ENCODE peak calls at places on chromosomes 4 and X, in five cellular contexts. One of them, this sample, is unnamed. For H3K27me3, the result is how much of the 10 kb centered on the place peaks cover.

GRCh38 chr4:88690355-88690754 is 7.3 kb downstream of the NAP1L5 start:
- DNase-seq in stomach: no peak
- DNase-seq in tibial nerve: no peak
- DNase-seq in suprapubic skin: no peak
- DNase-seq in K562: peak
- DNase-seq in this sample: no peak

GRCh38 chr4:32396504-32396903 is 1676.3 kb downstream of the PCDH7 start:
- DNase-seq in stomach: no peak
- DNase-seq in K562: no peak
- DNase-seq in suprapubic skin: no peak
- DNase-seq in tibial nerve: no peak
- DNase-seq in this sample: no peak

GRCh38 chr4:41692717-41693345 is 55.7 kb downstream of the PHOX2B start:
- DNase-seq in suprapubic skin: no peak
- DNase-seq in tibial nerve: no peak
- DNase-seq in K562: peak
- DNase-seq in stomach: peak
- DNase-seq in this sample: peak

GRCh38 chrX:153669174-153669890 is 4.3 kb downstream of the PNCK start:
- DNase-seq in K562: peak
- DNase-seq in tibial nerve: no peak
- DNase-seq in suprapubic skin: no peak
- DNase-seq in stomach: no peak
- DNase-seq in this sample: no peak

GRCh38 chr4:39732728-39733127 is 34.8 kb downstream of the UBE2K start:
- DNase-seq in tibial nerve: no peak
- DNase-seq in stomach: no peak
- DNase-seq in suprapubic skin: no peak
- DNase-seq in K562: no peak
- DNase-seq in this sample: no peak

GRCh38 chr4:139849219-139849618 is 183.6 kb downstream of the MGST2 start:
- DNase-seq in tibial nerve: no peak
- DNase-seq in stomach: no peak
- DNase-seq in suprapubic skin: no peak
- DNase-seq in K562: no peak
- DNase-seq in this sample: no peak

GRCh38 chrX:47311857-47312774 is 58.3 kb upstream of the ZNF157 start:
- DNase-seq in suprapubic skin: no peak
- DNase-seq in tibial nerve: peak
- DNase-seq in K562: peak
- DNase-seq in stomach: peak
- DNase-seq in this sample: peak

GRCh38 chr4:152942346-152942745 is 6.2 kb downstream of the FHDC1 start:
- DNase-seq in suprapubic skin: no peak
- DNase-seq in K562: no peak
- DNase-seq in tibial nerve: no peak
- DNase-seq in stomach: no peak
- DNase-seq in this sample: no peak

GRCh38 chr4:8218371-8219050 is 19.4 kb downstream of the SH3TC1 start:
- DNase-seq in tibial nerve: no peak
- DNase-seq in stomach: no peak
- DNase-seq in suprapubic skin: no peak
- DNase-seq in K562: no peak
- DNase-seq in this sample: no peak

GRCh38 chr4:156138781-156139280 is 185.2 kb upstream of the CTSO start:
- DNase-seq in tibial nerve: no peak
- DNase-seq in stomach: no peak
- DNase-seq in K562: no peak
- DNase-seq in suprapubic skin: no peak
- DNase-seq in this sample: no peak

GRCh38 chrX:68912113-68912980 is 83.5 kb downstream of the EFNB1 start:
- DNase-seq in tibial nerve: no peak
- DNase-seq in suprapubic skin: no peak
- DNase-seq in K562: no peak
- DNase-seq in stomach: no peak
- DNase-seq in this sample: no peak

GRCh38 chr4:2755821-2756690 is at the start of gene TNIP2:
- DNase-seq in tibial nerve: peak
- DNase-seq in K562: peak
- DNase-seq in stomach: peak
- DNase-seq in suprapubic skin: peak
- DNase-seq in this sample: peak

GRCh38 chr4:7516773-7517144 is 82.0 kb upstream of the PSAPL1 start:
- DNase-seq in tibial nerve: no peak
- DNase-seq in K562: no peak
- DNase-seq in stomach: no peak
- DNase-seq in suprapubic skin: no peak
- DNase-seq in this sample: no peak

GRCh38 chr4:8940792-8941491 is 69.3 kb upstream of the HMX1 start:
- DNase-seq in K562: peak
- DNase-seq in stomach: no peak
- DNase-seq in suprapubic skin: no peak
- DNase-seq in tibial nerve: no peak
- DNase-seq in this sample: no peak

GRCh38 chrX:154809939-154810665 is 4.8 kb upstream of the MPP1 start:
- DNase-seq in stomach: no peak
- DNase-seq in K562: no peak
- DNase-seq in suprapubic skin: no peak
- DNase-seq in tibial nerve: no peak
- DNase-seq in this sample: no peak

GRCh38 chr4:6446538-6447451 is 25.6 kb downstream of the PPP2R2C start:
- DNase-seq in suprapubic skin: no peak
- DNase-seq in stomach: peak
- DNase-seq in tibial nerve: no peak
- DNase-seq in K562: no peak
- DNase-seq in this sample: no peak

GRCh38 chrX:106921637-106922036 is 1.4 kb downstream of the CLDN2 start:
- DNase-seq in tibial nerve: no peak
- DNase-seq in K562: no peak
- DNase-seq in suprapubic skin: no peak
- DNase-seq in stomach: no peak
- DNase-seq in this sample: no peak

GRCh38 chr4:7540654-7541413 is 106.1 kb upstream of the PSAPL1 start:
- DNase-seq in stomach: no peak
- DNase-seq in suprapubic skin: no peak
- DNase-seq in tibial nerve: no peak
- DNase-seq in K562: no peak
- DNase-seq in this sample: no peak

GRCh38 chrX:16828126-16828908 is 41.8 kb downstream of the RBBP7 start:
- DNase-seq in suprapubic skin: no peak
- DNase-seq in tibial nerve: peak
- DNase-seq in K562: no peak
- DNase-seq in stomach: no peak
- DNase-seq in this sample: peak

GRCh38 chr4:113189546-113189945 is 140.1 kb downstream of the ANK2 start:
- DNase-seq in suprapubic skin: no peak
- DNase-seq in K562: no peak
- DNase-seq in tibial nerve: no peak
- DNase-seq in stomach: no peak
- DNase-seq in this sample: no peak

GRCh38 chr4:150215601-150216000 is 137.4 kb downstream of the DCLK2 start:
- DNase-seq in stomach: no peak
- DNase-seq in K562: no peak
- DNase-seq in tibial nerve: no peak
- DNase-seq in suprapubic skin: no peak
- DNase-seq in this sample: no peak

GRCh38 chr4:47145630-47146029 is 114.3 kb downstream of the GABRB1 start:
- DNase-seq in K562: no peak
- DNase-seq in stomach: no peak
- DNase-seq in tibial nerve: no peak
- DNase-seq in suprapubic skin: no peak
- DNase-seq in this sample: no peak

GRCh38 chr4:118557298-118557851 is 127.8 kb upstream of the METTL14 start:
- DNase-seq in tibial nerve: no peak
- DNase-seq in K562: no peak
- DNase-seq in stomach: no peak
- DNase-seq in suprapubic skin: no peak
- DNase-seq in this sample: no peak

GRCh38 chr4:94595013-94595412 is 143.3 kb downstream of the PDLIM5 start:
- DNase-seq in tibial nerve: no peak
- DNase-seq in K562: no peak
- DNase-seq in suprapubic skin: no peak
- DNase-seq in stomach: no peak
- DNase-seq in this sample: no peak

GRCh38 chr4:154186888-154187287 is 304.7 kb downstream of the DCHS2 start:
- DNase-seq in K562: no peak
- DNase-seq in suprapubic skin: no peak
- DNase-seq in stomach: no peak
- DNase-seq in tibial nerve: no peak
- DNase-seq in this sample: no peak

GRCh38 chr4:118842055-118842454 is 6.1 kb upstream of the SEC24D start:
- DNase-seq in K562: no peak
- DNase-seq in suprapubic skin: no peak
- DNase-seq in tibial nerve: no peak
- DNase-seq in stomach: no peak
- DNase-seq in this sample: no peak

GRCh38 chrX:70168238-70169188 is 8.8 kb upstream of the DGAT2L6 start:
- DNase-seq in suprapubic skin: no peak
- DNase-seq in K562: peak
- DNase-seq in tibial nerve: no peak
- DNase-seq in stomach: no peak
- DNase-seq in this sample: no peak
- H3K27me3 ChIP-seq in suprapubic skin: under half
- H3K27me3 ChIP-seq in K562: under half
- H3K27me3 ChIP-seq in tibial nerve: under half
- H3K27me3 ChIP-seq in stomach: under half
- H3K27me3 ChIP-seq in this sample: under half

GRCh38 chrX:134985479-134985878 is 5.3 kb upstream of the SMIM10 start:
- DNase-seq in suprapubic skin: no peak
- DNase-seq in K562: no peak
- DNase-seq in tibial nerve: no peak
- DNase-seq in stomach: no peak
- DNase-seq in this sample: no peak

DNA sequence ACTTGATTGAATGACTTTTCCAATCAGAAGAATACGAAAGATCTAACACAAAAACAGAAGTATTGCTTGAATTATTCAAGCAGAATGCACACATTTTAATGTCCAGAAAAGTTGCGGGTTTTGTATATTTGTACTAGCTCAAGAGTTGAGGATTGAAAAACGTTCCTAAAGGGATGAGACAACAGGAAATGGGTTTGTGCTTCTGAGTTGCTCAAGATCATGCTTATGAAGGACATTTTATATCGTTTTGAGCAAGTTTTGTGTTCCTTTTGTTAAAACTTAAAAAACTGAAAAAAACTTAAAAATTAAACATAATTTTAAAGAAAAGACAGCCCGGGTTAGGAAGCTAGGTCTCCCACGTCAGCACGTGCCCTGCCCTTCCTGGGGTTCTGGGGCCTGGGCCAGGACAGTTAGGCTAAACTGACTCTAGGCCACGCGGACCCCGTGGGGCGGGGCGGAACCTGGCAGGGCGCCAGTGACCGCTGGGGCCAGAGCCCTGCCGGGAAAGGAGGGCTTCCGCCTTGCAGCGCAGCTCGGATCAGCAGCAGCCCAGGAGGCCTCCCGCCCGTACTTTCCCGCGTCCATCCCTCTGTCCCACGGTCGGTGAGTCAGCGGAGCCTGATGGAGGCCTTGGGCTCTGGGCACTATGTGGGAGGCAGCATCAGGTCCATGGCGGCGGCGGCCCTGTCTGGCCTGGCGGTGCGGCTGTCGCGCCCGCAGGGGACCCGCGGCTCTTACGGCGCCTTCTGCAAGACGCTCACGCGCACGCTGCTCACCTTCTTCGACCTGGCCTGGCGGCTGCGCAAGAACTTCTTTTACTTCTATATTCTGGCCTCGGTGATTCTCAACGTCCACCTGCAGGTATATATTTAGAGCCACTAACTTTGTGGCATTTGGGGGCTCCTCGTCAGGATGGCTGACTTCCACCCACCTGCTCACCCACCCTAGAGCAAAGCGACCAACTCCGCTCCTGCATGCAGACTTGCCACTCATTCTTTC is at the start of gene SMIM10:
- DNase-seq in suprapubic skin: peak
- DNase-seq in tibial nerve: peak
- DNase-seq in stomach: peak
- DNase-seq in K562: peak
- DNase-seq in this sample: peak
- H3K4me3 ChIP-seq in suprapubic skin: peak
- H3K4me3 ChIP-seq in tibial nerve: peak
- H3K4me3 ChIP-seq in stomach: peak
- H3K4me3 ChIP-seq in K562: peak
- H3K4me3 ChIP-seq in this sample: peak

DNA sequence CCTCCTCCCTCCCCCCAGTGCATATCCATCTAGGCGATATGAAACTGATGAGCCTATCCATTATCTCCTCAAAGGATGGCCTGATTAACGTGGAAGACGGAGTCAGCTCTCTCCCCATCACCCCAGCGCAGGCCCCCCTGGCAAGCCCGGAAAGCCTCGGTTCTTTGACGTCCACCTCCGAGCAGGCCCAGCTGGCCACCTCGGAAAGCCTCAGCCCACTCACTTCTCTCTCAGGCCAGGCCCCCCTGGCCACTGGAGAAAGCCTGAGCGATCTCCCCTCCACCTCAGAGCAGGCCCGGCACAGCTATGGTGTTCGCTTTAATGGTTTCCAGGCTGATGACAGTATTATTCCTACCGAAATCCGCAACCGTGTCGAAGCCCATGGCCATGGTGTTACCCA is 14.8 kb downstream of the GABRQ start:
- DNase-seq in stomach: no peak
- DNase-seq in tibial nerve: no peak
- DNase-seq in K562: no peak
- DNase-seq in suprapubic skin: no peak
- DNase-seq in this sample: no peak
- TF ChIP-seq EP300 in stomach: no peak
- TF ChIP-seq EP300 in tibial nerve: no peak
- TF ChIP-seq EP300 in K562: no peak
- TF ChIP-seq EP300 in suprapubic skin: no peak
- TF ChIP-seq EP300 in this sample: no peak

GRCh38 chr4:1523907-1524636 is 117.8 kb upstream of the NKX1-1 start:
- DNase-seq in tibial nerve: no peak
- DNase-seq in suprapubic skin: no peak
- DNase-seq in stomach: no peak
- DNase-seq in K562: no peak
- DNase-seq in this sample: no peak
- H3K27me3 ChIP-seq in tibial nerve: under half
- H3K27me3 ChIP-seq in suprapubic skin: half or more
- H3K27me3 ChIP-seq in stomach: under half
- H3K27me3 ChIP-seq in K562: under half
- H3K27me3 ChIP-seq in this sample: half or more

GRCh38 chrX:24014388-24015018 is 12.5 kb downstream of the KLHL15 start:
- DNase-seq in K562: no peak
- DNase-seq in stomach: no peak
- DNase-seq in suprapubic skin: no peak
- DNase-seq in tibial nerve: no peak
- DNase-seq in this sample: no peak
- H3K4me3 ChIP-seq in K562: no peak
- H3K4me3 ChIP-seq in stomach: no peak
- H3K4me3 ChIP-seq in suprapubic skin: no peak
- H3K4me3 ChIP-seq in tibial nerve: no peak
- H3K4me3 ChIP-seq in this sample: no peak

DNA sequence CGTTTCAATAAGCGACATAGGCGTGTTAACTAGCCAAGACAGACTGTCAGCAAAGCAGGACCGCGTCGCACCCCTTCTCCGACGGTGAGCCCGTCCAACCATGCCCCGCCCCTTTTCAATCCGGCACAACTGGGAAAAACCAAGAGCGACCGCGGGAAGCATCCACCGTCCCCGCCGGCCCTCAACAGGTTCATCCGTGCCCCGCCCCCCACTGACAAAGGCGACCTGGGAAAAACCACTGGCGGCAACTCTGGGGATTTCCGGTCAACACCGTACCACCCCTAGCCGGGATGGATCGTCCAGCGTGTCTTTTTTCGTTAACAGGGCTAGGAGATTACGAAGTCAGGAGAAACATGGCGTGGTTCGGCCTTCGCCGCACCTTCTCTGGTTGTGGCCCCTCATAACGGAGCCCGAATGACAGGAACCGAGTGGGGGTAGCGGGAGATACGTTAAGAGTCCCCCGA is 379 bp downstream of the TIMM17B start:
- DNase-seq in stomach: peak
- DNase-seq in suprapubic skin: peak
- DNase-seq in tibial nerve: peak
- DNase-seq in K562: peak
- DNase-seq in this sample: peak
- TF ChIP-seq EP300 in stomach: no peak
- TF ChIP-seq EP300 in suprapubic skin: no peak
- TF ChIP-seq EP300 in tibial nerve: no peak
- TF ChIP-seq EP300 in K562: no peak
- TF ChIP-seq EP300 in this sample: no peak

This sample was measured in transverse colon.